ENCODE peak calls at places on chromosomes 12 and 14, in five cellular contexts. A is stimulated activated CD4-positive, alpha-beta T cell treated with anti-CD3 and anti-CD28 coated beads, Interleukin-1b, Interleukin-23, amount 100 ng/mL, for 1 hour; O is stimulated activated naive CD8-positive, alpha-beta T cell treated with anti-CD3 and anti-CD28 coated beads, Interleukin-15, Interleukin-2, amounts not matched to agents 100 U/mL and 50 U/mL, for 24 hours; N is activated CD8-positive, alpha-beta memory T cell treated with anti-CD3 and anti-CD28 coated beads for 4 hours; K is astrocyte of the spinal cord. J is an unnamed sample.

GRCh38 chr14:101809671-101810514 is 48.4 kb downstream of the PPP2R5C start:
- DNase-seq in N (peak; percentile 73), O (peak; percentile 77), K (peak; percentile 96), A (peak; percentile 57), J (peak; percentile 97)

GRCh38 chr12:111443086-111443485 is 37.4 kb downstream of the SH2B3 start:
- DNase-seq in K (no peak), A (no peak), O (no peak), N (no peak), J (no peak)

GRCh38 chr12:51082561-51083139 is 746 bp downstream of the CSRNP2 start:
- DNase-seq in O (peak; percentile 15), N (no peak), K (peak; percentile 43), A (no peak), J (no peak)

GRCh38 chr12:124720019-124720686 is 143.5 kb downstream of the SCARB1 start:
- DNase-seq in O (no peak), N (no peak), A (no peak), K (peak; percentile 87), J (no peak)

GRCh38 chr12:3533703-3534386 is 42.8 kb downstream of the PRMT8 start:
- DNase-seq in A (no peak), K (no peak), O (no peak), N (no peak), J (no peak)

GRCh38 chr12:57446292-57446960 is 8.7 kb upstream of the INHBE start:
- DNase-seq in N (no peak), A (no peak), K (no peak), O (no peak), J (no peak)

GRCh38 chr12:58537278-58537677 is 383.0 kb downstream of the LRIG3 start:
- DNase-seq in A (no peak), N (no peak), O (no peak), K (peak; percentile 72), J (no peak)

GRCh38 chr14:72643317-72643801 is 250.5 kb downstream of the DPF3 start:
- DNase-seq in O (no peak), N (no peak), A (no peak), K (peak; percentile 98), J (peak; percentile 12)

GRCh38 chr12:106235770-106236169 is 12.1 kb downstream of the CKAP4 start:
- DNase-seq in K (no peak), A (no peak), N (no peak), O (no peak), J (no peak)

GRCh38 chr12:49651855-49652254 is 28.5 kb downstream of the PRPF40B start:
- DNase-seq in A (no peak), K (no peak), O (no peak), N (no peak), J (no peak)

GRCh38 chr12:32159381-32159780 is 52.7 kb downstream of the BICD1 start:
- DNase-seq in K (no peak), N (no peak), A (no peak), O (no peak), J (no peak)

GRCh38 chr14:38775986-38776385 is 327.0 kb downstream of the SEC23A start:
- DNase-seq in N (no peak), A (no peak), O (no peak), K (no peak), J (no peak)

GRCh38 chr14:90774316-90774715 is 41.9 kb downstream of the TTC7B start:
- DNase-seq in O (no peak), N (no peak), A (no peak), K (no peak), J (no peak)

GRCh38 chr12:112788205-112788604 is 3.3 kb upstream of the RPH3A start:
- DNase-seq in N (no peak), K (no peak), O (no peak), A (no peak), J (no peak)

GRCh38 chr14:63496837-63497400 is 46.3 kb downstream of the PPP2R5E start:
- DNase-seq in A (no peak), K (no peak), N (no peak), O (no peak), J (no peak)

GRCh38 chr12:117118838-117119591 is 19.8 kb upstream of the TESC start:
- DNase-seq in A (no peak), K (no peak), N (no peak), O (no peak), J (no peak)

GRCh38 chr12:58419905-58420304 is 478.5 kb downstream of the ATP23 start:
- DNase-seq in N (no peak), A (no peak), K (peak; percentile 32), O (no peak), J (no peak)

GRCh38 chr12:57389033-57389432 is 41.8 kb downstream of the R3HDM2 start:
- DNase-seq in K (peak; percentile 85), N (no peak), O (no peak), A (no peak), J (no peak)

GRCh38 chr14:57388072-57388471 is 2.3 kb upstream of the NAA30 start:
- DNase-seq in O (no peak), A (no peak), K (no peak), N (no peak), J (no peak)